ENCODE peak calls at places on chromosomes 4 and X, in seven cellular contexts. One of them, this sample, is unnamed.

GRCh38 chr4:77153016-77153415 is 4.0 kb upstream of the CCNG2 start:
- DNase-seq in IMR-90: no peak
- DNase-seq in mesendoderm: no peak
- DNase-seq in mesenchymal stem cell: no peak
- DNase-seq in neuronal stem cell: no peak
- DNase-seq in H1: no peak
- DNase-seq in H9: no peak
- DNase-seq in this sample: no peak

GRCh38 chr4:77605210-77605902 is at the start of gene CXCL13:
- DNase-seq in IMR-90: no peak
- DNase-seq in mesendoderm: no peak
- DNase-seq in mesenchymal stem cell: no peak
- DNase-seq in neuronal stem cell: no peak
- DNase-seq in H1: no peak
- DNase-seq in H9: no peak
- DNase-seq in this sample: no peak

GRCh38 chr4:132587626-132588025 is 561.5 kb upstream of the PCDH10 start:
- DNase-seq in IMR-90: no peak
- DNase-seq in mesendoderm: no peak
- DNase-seq in mesenchymal stem cell: no peak
- DNase-seq in neuronal stem cell: no peak
- DNase-seq in H1: no peak
- DNase-seq in H9: no peak
- DNase-seq in this sample: no peak

GRCh38 chrX:66024570-66024969 is 15.3 kb downstream of the VSIG4 start:
- DNase-seq in IMR-90: no peak
- DNase-seq in mesendoderm: no peak
- DNase-seq in mesenchymal stem cell: no peak
- DNase-seq in neuronal stem cell: no peak
- DNase-seq in H1: no peak
- DNase-seq in H9: no peak
- DNase-seq in this sample: no peak

GRCh38 chrX:82676386-82676785 is 831.7 kb upstream of the POU3F4 start:
- DNase-seq in IMR-90: no peak
- DNase-seq in mesendoderm: no peak
- DNase-seq in mesenchymal stem cell: no peak
- DNase-seq in neuronal stem cell: no peak
- DNase-seq in H1: no peak
- DNase-seq in H9: no peak
- DNase-seq in this sample: no peak

GRCh38 chr4:104395219-104395618 is 99.5 kb downstream of the CXXC4 start:
- DNase-seq in IMR-90: no peak
- DNase-seq in mesendoderm: no peak
- DNase-seq in mesenchymal stem cell: peak
- DNase-seq in neuronal stem cell: no peak
- DNase-seq in H1: no peak
- DNase-seq in H9: no peak
- DNase-seq in this sample: no peak

GRCh38 chrX:52346462-52347165 is 22.2 kb upstream of the XAGE2 start:
- DNase-seq in IMR-90: peak
- DNase-seq in mesendoderm: peak
- DNase-seq in mesenchymal stem cell: no peak
- DNase-seq in neuronal stem cell: no peak
- DNase-seq in H1: no peak
- DNase-seq in H9: no peak
- DNase-seq in this sample: peak

GRCh38 chrX:30153881-30154260 is 61.5 kb upstream of the MAGEB2 start:
- DNase-seq in IMR-90: peak
- DNase-seq in mesendoderm: no peak
- DNase-seq in mesenchymal stem cell: peak
- DNase-seq in neuronal stem cell: no peak
- DNase-seq in H1: no peak
- DNase-seq in H9: no peak
- DNase-seq in this sample: peak

GRCh38 chr4:186820371-186820990 is 96.8 kb upstream of the FAT1 start:
- DNase-seq in IMR-90: peak
- DNase-seq in mesendoderm: no peak
- DNase-seq in mesenchymal stem cell: peak
- DNase-seq in neuronal stem cell: no peak
- DNase-seq in H1: no peak
- DNase-seq in H9: no peak
- DNase-seq in this sample: no peak

GRCh38 chr4:17347445-17347844 is 164.4 kb downstream of the QDPR start:
- DNase-seq in IMR-90: peak
- DNase-seq in mesendoderm: peak
- DNase-seq in mesenchymal stem cell: no peak
- DNase-seq in neuronal stem cell: no peak
- DNase-seq in H1: peak
- DNase-seq in H9: peak
- DNase-seq in this sample: no peak

GRCh38 chrX:18036394-18036793 is 175.3 kb upstream of the RAI2 start:
- DNase-seq in IMR-90: no peak
- DNase-seq in mesendoderm: no peak
- DNase-seq in mesenchymal stem cell: no peak
- DNase-seq in neuronal stem cell: no peak
- DNase-seq in H1: no peak
- DNase-seq in H9: no peak
- DNase-seq in this sample: no peak

GRCh38 chr4:827209-828081 is 1.5 kb upstream of the CPLX1 start:
- DNase-seq in IMR-90: no peak
- DNase-seq in mesendoderm: no peak
- DNase-seq in mesenchymal stem cell: no peak
- DNase-seq in neuronal stem cell: no peak
- DNase-seq in H1: no peak
- DNase-seq in H9: peak
- DNase-seq in this sample: no peak

GRCh38 chr4:74794341-74794801 is at the start of gene BTC:
- DNase-seq in IMR-90: no peak
- DNase-seq in mesendoderm: peak
- DNase-seq in mesenchymal stem cell: peak
- DNase-seq in neuronal stem cell: peak
- DNase-seq in H1: peak
- DNase-seq in H9: peak
- DNase-seq in this sample: peak

GRCh38 chr4:35772291-35772690 is 472.0 kb downstream of the ARAP2 start:
- DNase-seq in IMR-90: no peak
- DNase-seq in mesendoderm: no peak
- DNase-seq in mesenchymal stem cell: no peak
- DNase-seq in neuronal stem cell: no peak
- DNase-seq in H1: no peak
- DNase-seq in H9: no peak
- DNase-seq in this sample: no peak

GRCh38 chr4:86640469-86640868 is 46.4 kb downstream of the PTPN13 start:
- DNase-seq in IMR-90: peak
- DNase-seq in mesendoderm: no peak
- DNase-seq in mesenchymal stem cell: no peak
- DNase-seq in neuronal stem cell: no peak
- DNase-seq in H1: no peak
- DNase-seq in H9: no peak
- DNase-seq in this sample: no peak

GRCh38 chrX:112738347-112739033 is 58.8 kb upstream of the LHFPL1 start:
- DNase-seq in IMR-90: peak
- DNase-seq in mesendoderm: no peak
- DNase-seq in mesenchymal stem cell: no peak
- DNase-seq in neuronal stem cell: no peak
- DNase-seq in H1: no peak
- DNase-seq in H9: no peak
- DNase-seq in this sample: no peak

GRCh38 chr4:60989141-60989540 is 211.0 kb upstream of the ADGRL3 start:
- DNase-seq in IMR-90: no peak
- DNase-seq in mesendoderm: peak
- DNase-seq in mesenchymal stem cell: no peak
- DNase-seq in neuronal stem cell: no peak
- DNase-seq in H1: no peak
- DNase-seq in H9: no peak
- DNase-seq in this sample: peak

GRCh38 chr4:17846256-17846655 is 35.5 kb downstream of the NCAPG start:
- DNase-seq in IMR-90: peak
- DNase-seq in mesendoderm: no peak
- DNase-seq in mesenchymal stem cell: peak
- DNase-seq in neuronal stem cell: no peak
- DNase-seq in H1: no peak
- DNase-seq in H9: no peak
- DNase-seq in this sample: peak

GRCh38 chr4:40206421-40206820 is 9.6 kb downstream of the RHOH start:
- DNase-seq in IMR-90: no peak
- DNase-seq in mesendoderm: no peak
- DNase-seq in mesenchymal stem cell: no peak
- DNase-seq in neuronal stem cell: no peak
- DNase-seq in H1: no peak
- DNase-seq in H9: no peak
- DNase-seq in this sample: no peak

GRCh38 chr4:84862064-84862463 is 104.4 kb downstream of the WDFY3 start:
- DNase-seq in IMR-90: no peak
- DNase-seq in mesendoderm: no peak
- DNase-seq in mesenchymal stem cell: no peak
- DNase-seq in neuronal stem cell: no peak
- DNase-seq in H1: no peak
- DNase-seq in H9: no peak
- DNase-seq in this sample: no peak

GRCh38 chr4:84870398-84871163 is 95.9 kb downstream of the WDFY3 start:
- DNase-seq in IMR-90: peak
- DNase-seq in mesendoderm: peak
- DNase-seq in mesenchymal stem cell: peak
- DNase-seq in neuronal stem cell: no peak
- DNase-seq in H1: peak
- DNase-seq in H9: peak
- DNase-seq in this sample: peak

GRCh38 chr4:84865600-84865999 is 100.9 kb downstream of the WDFY3 start:
- DNase-seq in IMR-90: no peak
- DNase-seq in mesendoderm: peak
- DNase-seq in mesenchymal stem cell: no peak
- DNase-seq in neuronal stem cell: no peak
- DNase-seq in H1: no peak
- DNase-seq in H9: no peak
- DNase-seq in this sample: no peak

GRCh38 chr4:84866295-84866694 is 100.2 kb downstream of the WDFY3 start:
- DNase-seq in IMR-90: no peak
- DNase-seq in mesendoderm: peak
- DNase-seq in mesenchymal stem cell: no peak
- DNase-seq in neuronal stem cell: no peak
- DNase-seq in H1: no peak
- DNase-seq in H9: no peak
- DNase-seq in this sample: no peak
- H2BK120ac ChIP-seq in IMR-90: no peak
- H2BK120ac ChIP-seq in mesendoderm: peak
- H2BK120ac ChIP-seq in mesenchymal stem cell: no peak
- H2BK120ac ChIP-seq in neuronal stem cell: no peak
- H2BK120ac ChIP-seq in H1: no peak
- H2BK120ac ChIP-seq in H9: no peak
- H2BK120ac ChIP-seq in this sample: no peak

GRCh38 chr4:122661176-122661575 is 40.3 kb upstream of the IL21 start:
- DNase-seq in IMR-90: peak
- DNase-seq in mesendoderm: no peak
- DNase-seq in mesenchymal stem cell: peak
- DNase-seq in neuronal stem cell: no peak
- DNase-seq in H1: no peak
- DNase-seq in H9: no peak
- DNase-seq in this sample: no peak

GRCh38 chr4:122658377-122658776 is 37.5 kb upstream of the IL21 start:
- DNase-seq in IMR-90: no peak
- DNase-seq in mesendoderm: no peak
- DNase-seq in mesenchymal stem cell: no peak
- DNase-seq in neuronal stem cell: no peak
- DNase-seq in H1: no peak
- DNase-seq in H9: no peak
- DNase-seq in this sample: no peak

GRCh38 chr4:122662701-122663100 is 41.8 kb upstream of the IL21 start:
- DNase-seq in IMR-90: no peak
- DNase-seq in mesendoderm: peak
- DNase-seq in mesenchymal stem cell: no peak
- DNase-seq in neuronal stem cell: no peak
- DNase-seq in H1: no peak
- DNase-seq in H9: peak
- DNase-seq in this sample: no peak

GRCh38 chr4:122661661-122662160 is 40.8 kb upstream of the IL21 start:
- DNase-seq in IMR-90: peak
- DNase-seq in mesendoderm: no peak
- DNase-seq in mesenchymal stem cell: peak
- DNase-seq in neuronal stem cell: no peak
- DNase-seq in H1: no peak
- DNase-seq in H9: no peak
- DNase-seq in this sample: no peak

DNA sequence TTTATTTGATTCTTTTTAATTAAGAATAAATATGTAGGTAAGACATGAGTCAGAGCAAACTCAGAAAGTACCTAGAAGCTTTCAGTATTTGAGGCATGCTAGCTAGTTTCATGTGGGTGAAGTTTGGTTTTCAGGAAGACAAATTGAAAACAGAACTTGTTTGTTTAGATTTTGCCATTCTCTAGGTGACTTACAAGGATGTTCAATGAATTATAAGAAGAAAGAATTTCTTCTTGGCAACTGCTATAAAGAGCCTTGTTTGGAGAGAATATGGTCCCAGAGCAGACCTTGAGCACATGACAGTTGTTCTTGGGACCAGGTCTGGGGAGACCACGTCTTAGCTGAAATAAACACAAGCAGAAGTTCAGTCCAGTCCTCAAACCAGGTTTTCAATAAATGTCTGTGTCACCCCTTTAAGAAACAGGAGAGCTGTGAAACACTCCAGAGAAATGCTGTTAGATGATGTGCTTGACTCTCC is 38.0 kb upstream of the IL21 start:
- DNase-seq in IMR-90: no peak
- DNase-seq in mesendoderm: no peak
- DNase-seq in mesenchymal stem cell: no peak
- DNase-seq in neuronal stem cell: no peak
- DNase-seq in H1: no peak
- DNase-seq in H9: no peak
- DNase-seq in this sample: no peak
- H2BK120ac ChIP-seq in IMR-90: no peak
- H2BK120ac ChIP-seq in mesendoderm: no peak
- H2BK120ac ChIP-seq in mesenchymal stem cell: no peak
- H2BK120ac ChIP-seq in neuronal stem cell: no peak
- H2BK120ac ChIP-seq in H1: no peak
- H2BK120ac ChIP-seq in H9: no peak
- H2BK120ac ChIP-seq in this sample: no peak

GRCh38 chr4:147617173-147617840 is at the start of gene TMEM184C:
- DNase-seq in IMR-90: peak
- DNase-seq in mesendoderm: peak
- DNase-seq in mesenchymal stem cell: peak
- DNase-seq in neuronal stem cell: peak
- DNase-seq in H1: peak
- DNase-seq in H9: peak
- DNase-seq in this sample: peak
- H2BK120ac ChIP-seq in IMR-90: peak
- H2BK120ac ChIP-seq in mesendoderm: no peak
- H2BK120ac ChIP-seq in mesenchymal stem cell: no peak
- H2BK120ac ChIP-seq in neuronal stem cell: no peak
- H2BK120ac ChIP-seq in H1: no peak
- H2BK120ac ChIP-seq in H9: no peak
- H2BK120ac ChIP-seq in this sample: peak

DNA sequence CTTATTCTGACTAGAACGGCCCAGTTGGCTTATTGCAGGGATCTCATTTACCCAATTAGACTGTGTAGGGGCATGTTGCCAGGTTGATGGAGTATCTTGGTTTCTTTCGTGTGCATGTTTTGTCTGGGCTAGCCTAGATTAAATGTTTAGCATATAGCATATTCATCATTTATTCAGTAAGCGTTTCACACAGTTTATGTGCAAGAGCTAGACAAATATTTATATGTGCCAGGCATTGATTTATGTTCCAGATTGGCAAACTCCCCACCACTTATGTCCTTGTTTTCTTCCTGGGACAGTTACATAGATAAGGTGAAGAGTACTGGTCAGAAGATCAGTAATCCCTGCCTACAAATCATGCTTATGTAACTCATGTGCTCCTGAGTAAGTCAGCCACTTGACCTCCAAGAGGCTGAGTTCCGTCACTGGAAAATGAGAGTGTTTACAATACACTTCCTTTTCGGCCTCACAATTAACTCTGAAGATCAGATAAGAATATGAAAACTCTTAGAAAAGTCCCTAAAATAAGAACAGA is 57.2 kb downstream of the RUFY3 start:
- DNase-seq in IMR-90: peak
- DNase-seq in mesendoderm: no peak
- DNase-seq in mesenchymal stem cell: peak
- DNase-seq in neuronal stem cell: no peak
- DNase-seq in H1: no peak
- DNase-seq in H9: no peak
- DNase-seq in this sample: no peak
- H2BK120ac ChIP-seq in IMR-90: no peak
- H2BK120ac ChIP-seq in mesendoderm: no peak
- H2BK120ac ChIP-seq in mesenchymal stem cell: no peak
- H2BK120ac ChIP-seq in neuronal stem cell: no peak
- H2BK120ac ChIP-seq in H1: no peak
- H2BK120ac ChIP-seq in H9: no peak
- H2BK120ac ChIP-seq in this sample: no peak